ENCODE peak calls at places on chromosomes 12 and 14, in five cellular contexts. S is NCI-H1092 treated with DMSO at 0.1 percent for 48 hours, X is brain microvascular endothelial cell, D is NCI-H345, L is HEK293T. E is an unnamed sample.
A peak's percentile ranks its signal among the peaks of the same experiment; 100 is the strongest.

GRCh38 chr12:2640709-2641108 is 154.1 kb upstream of the FKBP4 start:
- DNase-seq in L (no peak), S (no peak), D (no peak), X (peak; percentile 97), E (peak; percentile 78)

GRCh38 chr12:67306712-67307111 is 37.6 kb downstream of the CAND1 start:
- DNase-seq in X (no peak), D (no peak), L (no peak), S (no peak), E (no peak)

GRCh38 chr12:94586589-94587259 is 63.6 kb downstream of the TMCC3 start:
- DNase-seq in X (no peak), L (no peak), D (no peak), S (no peak), E (no peak)

GRCh38 chr14:92489394-92490238 is 24.0 kb upstream of the RIN3 start:
- DNase-seq in S (no peak), L (no peak), D (no peak), X (no peak), E (peak; percentile 66)

GRCh38 chr12:58171914-58172313 is 230.5 kb downstream of the ATP23 start:
- DNase-seq in L (no peak), S (no peak), X (no peak), D (no peak), E (no peak)

GRCh38 chr14:55814873-55815272 is 234.9 kb downstream of the KTN1 start:
- DNase-seq in D (no peak), L (no peak), S (no peak), X (no peak), E (no peak)

GRCh38 chr12:63976902-63977395 is 132.4 kb downstream of the SRGAP1 start:
- DNase-seq in D (no peak), X (no peak), S (no peak), L (no peak), E (no peak)

GRCh38 chr12:5746020-5746419 is 199.0 kb downstream of the ANO2 start:
- DNase-seq in S (no peak), D (no peak), L (no peak), X (no peak), E (no peak)

GRCh38 chr12:56028511-56029165 is 7.8 kb downstream of the IKZF4 start:
- DNase-seq in S (no peak), D (no peak), L (no peak), X (no peak), E (peak; percentile 41)

GRCh38 chr12:120346031-120346430 is 18.5 kb upstream of the PLA2G1B start:
- DNase-seq in S (no peak), D (no peak), X (no peak), L (no peak), E (no peak)

GRCh38 chr14:63727231-63727735 is 582 bp downstream of the SGPP1 start:
- DNase-seq in D (peak; percentile 48), L (peak; percentile 64), S (peak; percentile 62), X (peak; percentile 18), E (peak; percentile 55)

GRCh38 chr12:13179159-13180074 is 17.1 kb upstream of the EMP1 start:
- DNase-seq in S (peak; percentile 6), D (no peak), L (peak; percentile 33), X (peak; percentile 51), E (peak; percentile 31)

GRCh38 chr12:44876554-44877275 is 600 bp upstream of the NELL2 start:
- DNase-seq in X (no peak), D (no peak), S (peak; percentile 97), L (peak; percentile 59), E (peak; percentile 79)

GRCh38 chr12:87812030-87812429 is 217.2 kb downstream of the C12orf50 start:
- DNase-seq in L (no peak), X (no peak), S (no peak), D (no peak), E (no peak)

GRCh38 chr12:18496156-18496555 is 234.8 kb downstream of the PIK3C2G start:
- DNase-seq in S (no peak), L (no peak), D (no peak), X (no peak), E (no peak)

GRCh38 chr14:91058017-91058675 is 2.3 kb downstream of the RPS6KA5 start:
- DNase-seq in S (no peak), X (no peak), L (no peak), D (no peak), E (no peak)